ENCODE peak calls at places on chromosomes 4 and X, in four cellular contexts. One of them, this sample, is unnamed.

GRCh38 chrX:28398352-28398751 is 188.9 kb upstream of the IL1RAPL1 start:
- DNase-seq in CD8-positive, alpha-beta T cell: no peak
- DNase-seq in fibroblast of mammary gland: no peak
- DNase-seq in A673: no peak
- DNase-seq in this sample: no peak

GRCh38 chr4:3252831-3253641 is 4.1 kb downstream of the MSANTD1 start:
- DNase-seq in CD8-positive, alpha-beta T cell: no peak
- DNase-seq in fibroblast of mammary gland: no peak
- DNase-seq in A673: no peak
- DNase-seq in this sample: no peak

GRCh38 chrX:65591206-65591605 is 56.6 kb upstream of the LAS1L start:
- DNase-seq in CD8-positive, alpha-beta T cell: no peak
- DNase-seq in fibroblast of mammary gland: no peak
- DNase-seq in A673: no peak
- DNase-seq in this sample: no peak

GRCh38 chrX:150364347-150365050 is 1.4 kb downstream of the MAMLD1 start:
- DNase-seq in CD8-positive, alpha-beta T cell: no peak
- DNase-seq in fibroblast of mammary gland: no peak
- DNase-seq in A673: peak
- DNase-seq in this sample: no peak

GRCh38 chrX:6890862-6891261 is 256.6 kb upstream of the STS start:
- DNase-seq in CD8-positive, alpha-beta T cell: no peak
- DNase-seq in fibroblast of mammary gland: no peak
- DNase-seq in A673: no peak
- DNase-seq in this sample: no peak

GRCh38 chr4:156832886-156833285 is 138.7 kb downstream of the PDGFC start:
- DNase-seq in CD8-positive, alpha-beta T cell: no peak
- DNase-seq in fibroblast of mammary gland: peak
- DNase-seq in A673: no peak
- DNase-seq in this sample: peak

GRCh38 chr4:120290553-120290952 is 223.9 kb upstream of the MAD2L1 start:
- DNase-seq in CD8-positive, alpha-beta T cell: no peak
- DNase-seq in fibroblast of mammary gland: no peak
- DNase-seq in A673: no peak
- DNase-seq in this sample: no peak

GRCh38 chrX:130120746-130121504 is 10.6 kb upstream of the ELF4 start:
- DNase-seq in CD8-positive, alpha-beta T cell: peak
- DNase-seq in fibroblast of mammary gland: peak
- DNase-seq in A673: peak
- DNase-seq in this sample: peak

GRCh38 chr4:137558951-137559350 is 26.7 kb upstream of the PCDH18 start:
- DNase-seq in CD8-positive, alpha-beta T cell: no peak
- DNase-seq in fibroblast of mammary gland: peak
- DNase-seq in A673: no peak
- DNase-seq in this sample: peak

GRCh38 chr4:120008075-120008474 is 58.6 kb downstream of the MAD2L1 start:
- DNase-seq in CD8-positive, alpha-beta T cell: no peak
- DNase-seq in fibroblast of mammary gland: no peak
- DNase-seq in A673: peak
- DNase-seq in this sample: no peak

GRCh38 chr4:144174401-144175067 is 34.0 kb upstream of the GYPA start:
- DNase-seq in CD8-positive, alpha-beta T cell: no peak
- DNase-seq in fibroblast of mammary gland: peak
- DNase-seq in A673: peak
- DNase-seq in this sample: peak

GRCh38 chr4:1247811-1248261 is 1.1 kb downstream of the CTBP1 start:
- DNase-seq in CD8-positive, alpha-beta T cell: no peak
- DNase-seq in fibroblast of mammary gland: no peak
- DNase-seq in A673: no peak
- DNase-seq in this sample: no peak

GRCh38 chrX:11435568-11435967 is 142.4 kb downstream of the AMELX start:
- DNase-seq in CD8-positive, alpha-beta T cell: no peak
- DNase-seq in fibroblast of mammary gland: peak
- DNase-seq in A673: no peak
- DNase-seq in this sample: peak

GRCh38 chr4:113356452-113356851 is 307.0 kb downstream of the ANK2 start:
- DNase-seq in CD8-positive, alpha-beta T cell: no peak
- DNase-seq in fibroblast of mammary gland: no peak
- DNase-seq in A673: no peak
- DNase-seq in this sample: no peak

GRCh38 chr4:151226004-151226932 is 50.7 kb upstream of the PRSS48 start:
- DNase-seq in CD8-positive, alpha-beta T cell: no peak
- DNase-seq in fibroblast of mammary gland: peak
- DNase-seq in A673: no peak
- DNase-seq in this sample: peak

GRCh38 chr4:170089743-170090666 is at the start of gene AADAT:
- DNase-seq in CD8-positive, alpha-beta T cell: no peak
- DNase-seq in fibroblast of mammary gland: peak
- DNase-seq in A673: peak
- DNase-seq in this sample: peak

GRCh38 chr4:121736735-121737351 is 28.1 kb downstream of the SMIM43 start:
- DNase-seq in CD8-positive, alpha-beta T cell: no peak
- DNase-seq in fibroblast of mammary gland: peak
- DNase-seq in A673: peak
- DNase-seq in this sample: peak

GRCh38 chr4:61204353-61204752 is 4.2 kb downstream of the ADGRL3 start:
- DNase-seq in CD8-positive, alpha-beta T cell: no peak
- DNase-seq in fibroblast of mammary gland: no peak
- DNase-seq in A673: no peak
- DNase-seq in this sample: no peak

GRCh38 chrX:42976729-42977366 is 198.9 kb upstream of the PPP1R2C start:
- DNase-seq in CD8-positive, alpha-beta T cell: no peak
- DNase-seq in fibroblast of mammary gland: no peak
- DNase-seq in A673: no peak
- DNase-seq in this sample: no peak

GRCh38 chr4:159191989-159192388 is 89.1 kb downstream of the RAPGEF2 start:
- DNase-seq in CD8-positive, alpha-beta T cell: no peak
- DNase-seq in fibroblast of mammary gland: peak
- DNase-seq in A673: peak
- DNase-seq in this sample: peak

GRCh38 chr4:113555868-113556267 is 205.7 kb downstream of the CAMK2D start:
- DNase-seq in CD8-positive, alpha-beta T cell: no peak
- DNase-seq in fibroblast of mammary gland: no peak
- DNase-seq in A673: no peak
- DNase-seq in this sample: no peak

GRCh38 chr4:98504091-98504490 is 154.3 kb downstream of the TSPAN5 start:
- DNase-seq in CD8-positive, alpha-beta T cell: no peak
- DNase-seq in fibroblast of mammary gland: no peak
- DNase-seq in A673: no peak
- DNase-seq in this sample: no peak

GRCh38 chrX:136115124-136115908 is 32.0 kb upstream of the FHL1 start:
- DNase-seq in CD8-positive, alpha-beta T cell: no peak
- DNase-seq in fibroblast of mammary gland: peak
- DNase-seq in A673: no peak
- DNase-seq in this sample: peak

GRCh38 chrX:78119521-78120227 is 15.6 kb downstream of the PGK1 start:
- DNase-seq in CD8-positive, alpha-beta T cell: no peak
- DNase-seq in fibroblast of mammary gland: no peak
- DNase-seq in A673: no peak
- DNase-seq in this sample: no peak

GRCh38 chrX:116436358-116436816 is at the start of gene SLC6A14:
- DNase-seq in CD8-positive, alpha-beta T cell: no peak
- DNase-seq in fibroblast of mammary gland: no peak
- DNase-seq in A673: no peak
- DNase-seq in this sample: no peak
- H3K4me3 ChIP-seq in CD8-positive, alpha-beta T cell: no peak
- H3K4me3 ChIP-seq in fibroblast of mammary gland: no peak
- H3K4me3 ChIP-seq in A673: no peak
- H3K4me3 ChIP-seq in this sample: no peak

GRCh38 chr4:145531791-145532190 is 50.1 kb downstream of the SMAD1 start:
- DNase-seq in CD8-positive, alpha-beta T cell: no peak
- DNase-seq in fibroblast of mammary gland: no peak
- DNase-seq in A673: no peak
- DNase-seq in this sample: no peak
- TF ChIP-seq CTCF in CD8-positive, alpha-beta T cell: no peak
- TF ChIP-seq CTCF in fibroblast of mammary gland: no peak
- TF ChIP-seq CTCF in A673: no peak
- TF ChIP-seq CTCF in this sample: no peak

GRCh38 chr4:140924761-140925392 is 168.7 kb upstream of the TBC1D9 start:
- DNase-seq in CD8-positive, alpha-beta T cell: no peak
- DNase-seq in fibroblast of mammary gland: no peak
- DNase-seq in A673: no peak
- DNase-seq in this sample: no peak
- H3K4me3 ChIP-seq in CD8-positive, alpha-beta T cell: no peak
- H3K4me3 ChIP-seq in fibroblast of mammary gland: no peak
- H3K4me3 ChIP-seq in A673: no peak
- H3K4me3 ChIP-seq in this sample: no peak

GRCh38 chr4:140326395-140326993 is 47.0 kb upstream of the SCOC start:
- DNase-seq in CD8-positive, alpha-beta T cell: no peak
- DNase-seq in fibroblast of mammary gland: peak
- DNase-seq in A673: peak
- DNase-seq in this sample: peak
- TF ChIP-seq CTCF in CD8-positive, alpha-beta T cell: no peak
- TF ChIP-seq CTCF in fibroblast of mammary gland: peak
- TF ChIP-seq CTCF in A673: peak
- TF ChIP-seq CTCF in this sample: peak

DNA sequence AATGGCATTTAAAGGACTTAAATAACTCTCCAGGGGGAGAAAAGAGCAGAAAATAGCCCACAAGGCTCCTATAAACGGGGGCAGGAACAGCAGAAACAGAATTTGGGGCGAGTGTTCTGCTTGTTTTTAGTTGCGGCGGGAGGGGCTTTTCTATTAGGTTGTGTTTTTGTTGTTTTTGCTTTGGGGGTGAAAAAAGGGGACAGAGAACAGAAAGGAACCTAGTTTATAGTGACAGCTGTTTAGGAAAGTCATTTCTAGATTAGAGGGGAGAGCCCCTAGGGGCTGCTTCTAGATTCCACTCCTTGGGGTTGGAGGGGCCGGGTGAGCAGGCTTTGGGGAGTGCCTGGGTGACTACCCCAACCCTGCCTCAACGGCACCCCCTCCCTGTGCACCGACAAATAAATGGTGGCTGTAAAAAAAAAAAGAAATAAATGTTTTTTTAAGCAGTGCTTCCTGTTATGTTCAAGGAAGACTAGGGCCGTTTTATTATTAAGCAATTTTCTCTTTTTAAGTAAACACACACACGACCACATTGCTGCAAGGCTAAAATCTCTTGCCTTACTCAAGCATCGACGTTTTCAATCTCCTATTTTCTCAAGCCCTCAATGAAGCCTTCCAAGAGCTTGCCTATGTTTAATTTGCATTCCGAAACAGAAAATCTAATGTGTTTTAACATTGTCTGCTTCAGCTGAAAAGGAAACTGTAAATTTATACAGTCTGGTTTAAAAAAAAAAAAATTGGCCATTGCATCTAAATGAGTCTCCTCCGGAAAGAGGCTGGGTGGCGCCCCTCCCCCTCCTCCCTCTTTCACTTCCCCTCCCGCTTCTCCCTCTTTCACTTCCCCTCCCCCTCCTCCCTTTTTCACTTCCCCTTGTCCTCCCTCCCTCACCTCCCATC is 123.3 kb upstream of the TBL1X start:
- DNase-seq in CD8-positive, alpha-beta T cell: no peak
- DNase-seq in fibroblast of mammary gland: peak
- DNase-seq in A673: peak
- DNase-seq in this sample: peak
- H3K4me3 ChIP-seq in CD8-positive, alpha-beta T cell: peak
- H3K4me3 ChIP-seq in fibroblast of mammary gland: peak
- H3K4me3 ChIP-seq in A673: peak
- H3K4me3 ChIP-seq in this sample: peak

DNA sequence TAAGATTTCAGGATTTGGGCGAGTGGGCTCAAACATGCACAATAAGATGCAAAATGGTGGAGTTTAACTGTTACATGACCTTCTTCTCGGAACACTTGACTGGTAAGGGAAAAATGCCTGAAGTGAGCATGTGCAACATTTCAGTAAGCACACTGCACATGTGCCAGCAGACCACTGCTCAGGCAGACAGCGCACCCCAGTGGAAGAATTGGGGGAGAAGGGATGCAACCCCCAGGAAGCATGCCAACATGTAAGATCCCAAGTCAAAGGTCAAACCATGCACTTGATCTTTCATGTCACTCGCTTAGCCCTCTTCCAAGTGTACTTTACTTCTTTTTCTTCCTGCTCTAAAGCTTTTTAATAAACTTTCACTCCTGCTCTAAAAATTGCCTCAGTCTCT is 256.3 kb downstream of the CENPC start:
- DNase-seq in CD8-positive, alpha-beta T cell: no peak
- DNase-seq in fibroblast of mammary gland: peak
- DNase-seq in A673: peak
- DNase-seq in this sample: no peak
- TF ChIP-seq CTCF in CD8-positive, alpha-beta T cell: no peak
- TF ChIP-seq CTCF in fibroblast of mammary gland: peak
- TF ChIP-seq CTCF in A673: peak
- TF ChIP-seq CTCF in this sample: no peak

This sample was measured in foreskin fibroblast.